ENCODE peak calls at places on chromosomes 5 and 9, in four cellular contexts. F is choroid plexus epithelial cell, A is HepG2, V is right atrium auricular region. T is an unnamed sample.

GRCh38 chr5:108061941-108062340 is 320.0 kb downstream of the FBXL17 start:
- DNase-seq in F (peak; percentile 44), A (no peak), V (no peak), T (no peak)

GRCh38 chr9:88197781-88198345 is 59.6 kb upstream of the SPATA31C2 start:
- DNase-seq in F (peak; percentile 88), A (no peak), V (no peak), T (no peak)

GRCh38 chr5:181281984-181282316 is 21.0 kb upstream of the TRIM52 start:
- DNase-seq in F (no peak), A (no peak), V (no peak), T (no peak)

GRCh38 chr9:86413966-86414880 is 60.0 kb upstream of the TUT7 start:
- DNase-seq in F (peak; percentile 66), A (peak; percentile 25), V (no peak), T (no peak)

GRCh38 chr9:93017621-93018020 is 40.9 kb upstream of the SUSD3 start:
- DNase-seq in F (no peak), A (no peak), V (no peak), T (peak; percentile 64)

GRCh38 chr5:6634327-6634713 is 1.1 kb downstream of the SRD5A1 start:
- DNase-seq in F (peak; percentile 33), A (no peak), V (no peak), T (no peak)

GRCh38 chr5:88979244-88979643 is 96.3 kb upstream of the MEF2C start:
- DNase-seq in F (peak; percentile 65), A (no peak), V (no peak), T (no peak)

GRCh38 chr5:32673272-32673671 is 37.8 kb upstream of the NPR3 start:
- DNase-seq in F (no peak), A (no peak), V (no peak), T (no peak)

GRCh38 chr5:2739360-2740050 is 12.0 kb downstream of the IRX2 start:
- DNase-seq in F (peak; percentile 13), A (no peak), V (no peak), T (peak; percentile 84)

GRCh38 chr5:119808474-119808873 is 179.1 kb downstream of the FAM170A start:
- DNase-seq in F (no peak), A (peak; percentile 4), V (no peak), T (no peak)

GRCh38 chr5:158154226-158155005 is 295.5 kb upstream of the CLINT1 start:
- DNase-seq in F (peak; percentile 82), A (no peak), V (peak; percentile 79), T (no peak)

GRCh38 chr9:130869250-130869649 is 27.4 kb downstream of the QRFP start:
- DNase-seq in F (peak; percentile 84), A (no peak), V (no peak), T (no peak)

GRCh38 chr5:169567079-169567478 is 16.5 kb upstream of the SPDL1 start:
- DNase-seq in F (peak; percentile 33), A (no peak), V (no peak), T (no peak)

GRCh38 chr5:146048994-146049703 is 56.2 kb downstream of the PLAC8L1 start:
- DNase-seq in F (peak; percentile 91), A (peak; percentile 66), V (no peak), T (no peak)

GRCh38 chr5:76524101-76524835 is 98.9 kb downstream of the F2RL2 start:
- DNase-seq in F (no peak), A (no peak), V (no peak), T (no peak)

GRCh38 chr5:11361768-11362167 is 542.5 kb downstream of the CTNND2 start:
- DNase-seq in F (no peak), A (no peak), V (no peak), T (no peak)

GRCh38 chr5:56278267-56278826 is 45.2 kb upstream of the ANKRD55 start:
- DNase-seq in F (peak; percentile 75), A (no peak), V (no peak), T (no peak)

GRCh38 chr9:131734165-131734610 is 5.7 kb downstream of the RAPGEF1 start:
- DNase-seq in F (no peak), A (no peak), V (no peak), T (no peak)

DNA sequence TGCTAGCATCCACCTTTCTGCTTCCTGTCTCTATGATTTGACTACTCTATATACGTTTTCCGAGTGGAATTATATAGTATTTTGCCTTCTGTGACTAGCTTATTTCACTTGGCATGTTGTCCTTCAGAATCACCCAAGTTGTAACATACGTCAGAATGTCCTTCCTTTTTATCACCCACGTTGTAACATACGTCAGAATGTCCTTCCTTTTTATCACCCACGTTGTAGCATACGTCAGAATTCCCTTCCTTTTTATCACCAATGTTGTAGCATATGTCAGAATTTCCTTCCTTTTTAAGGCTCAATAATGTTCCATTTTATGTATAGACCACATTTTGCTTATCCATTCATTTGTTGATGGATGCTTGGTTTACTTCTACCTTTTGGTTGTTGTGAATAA is 22.9 kb upstream of the TAS2R1 start:
- DNase-seq in F (no peak), A (no peak), V (no peak), T (no peak)
- TF ChIP-seq CTCF in F (no peak), A (no peak), V (no peak), T (no peak)

GRCh38 chr5:39605145-39605544 is 180.4 kb upstream of the DAB2 start:
- DNase-seq in F (no peak), A (no peak), V (no peak), T (no peak)

GRCh38 chr5:39598641-39599248 is 174.0 kb upstream of the DAB2 start:
- DNase-seq in F (no peak), A (no peak), V (no peak), T (no peak)

GRCh38 chr5:39604491-39604890 is 179.7 kb upstream of the DAB2 start:
- DNase-seq in F (peak; percentile 63), A (no peak), V (no peak), T (no peak)

GRCh38 chr5:39599721-39600431 is 175.1 kb upstream of the DAB2 start:
- DNase-seq in F (peak; percentile 89), A (no peak), V (no peak), T (no peak)
- TF ChIP-seq CTCF in F (peak; percentile 60), A (peak; percentile 38), V (no peak), T (peak; percentile 71)

GRCh38 chr5:38556599-38557308 is at the start of gene LIFR:
- DNase-seq in F (peak; percentile 86), A (peak; percentile 39), V (peak; percentile 68), T (peak; percentile 91)
- TF ChIP-seq CTCF in F (no peak), A (no peak), V (no peak), T (no peak)

GRCh38 chr5:122415030-122415429 is 103.0 kb downstream of the SNCAIP start:
- DNase-seq in F (no peak), A (no peak), V (no peak), T (no peak)
- TF ChIP-seq CTCF in F (no peak), A (no peak), V (no peak), T (no peak)

GRCh38 chr5:5341531-5342292 is 80.8 kb upstream of the ICE1 start:
- DNase-seq in F (peak; percentile 48), A (no peak), V (no peak), T (no peak)

GRCh38 chr5:5342784-5343183 is 79.7 kb upstream of the ICE1 start:
- DNase-seq in F (peak; percentile 55), A (no peak), V (no peak), T (no peak)

GRCh38 chr5:5343581-5343980 is 78.9 kb upstream of the ICE1 start:
- DNase-seq in F (no peak), A (no peak), V (no peak), T (no peak)

GRCh38 chr5:5339257-5339656 is 83.2 kb upstream of the ICE1 start:
- DNase-seq in F (no peak), A (no peak), V (no peak), T (no peak)

DNA sequence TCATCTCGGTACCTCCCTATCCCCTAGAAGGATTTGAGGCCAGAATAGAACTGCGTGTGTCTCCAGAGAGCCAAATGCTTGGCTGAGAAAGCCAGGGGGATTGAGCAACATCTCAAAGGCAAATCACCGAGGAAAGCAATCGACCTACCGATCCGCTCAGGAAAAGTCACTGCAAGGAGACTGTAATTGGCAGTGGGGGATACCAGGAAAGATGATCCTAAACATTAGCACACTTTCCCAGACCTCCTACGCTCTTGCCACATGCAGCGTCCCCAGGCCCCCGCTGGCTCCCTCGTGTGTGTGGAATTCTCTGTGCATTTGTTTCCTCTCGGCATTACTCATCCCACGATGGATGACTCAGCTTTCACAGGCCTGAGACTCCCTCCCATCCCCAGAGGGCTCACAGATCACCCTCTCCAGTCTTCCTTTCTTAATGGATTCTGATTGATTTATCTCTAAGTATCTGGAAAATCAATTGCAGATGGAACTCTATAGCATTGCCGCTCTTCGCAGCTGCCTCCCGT is 82.2 kb upstream of the ICE1 start:
- DNase-seq in F (peak; percentile 97), A (peak; percentile 73), V (peak; percentile 71), T (peak; percentile 92)
- TF ChIP-seq CTCF in F (peak; percentile 78), A (peak; percentile 65), V (no peak), T (peak; percentile 82)

GRCh38 chr9:23842531-23843129 is 16.6 kb upstream of the ELAVL2 start:
- DNase-seq in F (no peak), A (no peak), V (no peak), T (no peak)
- TF ChIP-seq CTCF in F (no peak), A (no peak), V (no peak), T (no peak)

DNA sequence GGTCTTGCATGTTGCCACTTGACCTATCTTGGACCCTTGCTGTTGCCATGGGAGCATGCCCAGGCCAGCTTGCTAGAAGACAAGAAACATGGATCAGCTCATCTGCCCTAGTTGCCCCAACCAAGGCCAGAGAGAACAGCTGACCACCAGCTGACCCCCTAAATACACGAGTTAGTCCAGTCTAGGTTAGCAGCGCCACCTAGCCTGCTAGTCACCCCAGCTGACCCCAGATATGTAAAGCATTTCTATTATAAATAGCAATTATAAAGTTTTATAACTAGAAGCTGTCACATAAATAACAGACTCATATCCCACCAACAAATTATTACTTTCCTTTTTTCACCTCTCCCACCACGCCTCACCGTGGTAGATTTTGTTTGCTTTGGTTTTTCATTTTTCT is 387.8 kb downstream of the RASEF start:
- DNase-seq in F (no peak), A (no peak), V (no peak), T (no peak)
- TF ChIP-seq CTCF in F (no peak), A (no peak), V (no peak), T (no peak)